ENCODE peak calls at places on chromosome 10, in four cellular contexts. D is testis, L is colonic mucosa, C is tibial artery. H is an unnamed sample.

GRCh38 chr10:83527934-83528333 is 611.4 kb upstream of the GHITM start:
- DNase-seq in C (no peak), L (no peak), D (no peak), H (no peak)

GRCh38 chr10:100670828-100671479 is 74.4 kb upstream of the PAX2 start:
- DNase-seq in D (peak), L (peak), C (no peak), H (peak)

GRCh38 chr10:58373446-58373834 is 11.8 kb upstream of the TFAM start:
- DNase-seq in L (no peak), D (no peak), C (no peak), H (no peak)

GRCh38 chr10:68496072-68496471 is 24.3 kb upstream of the DNA2 start:
- DNase-seq in C (no peak), L (no peak), D (no peak), H (no peak)

GRCh38 chr10:113753020-113753692 is 1.7 kb downstream of the PLEKHS1 start:
- DNase-seq in C (no peak), D (no peak), L (peak), H (no peak)

GRCh38 chr10:46020871-46021553 is 9.4 kb downstream of the NCOA4 start:
- DNase-seq in C (no peak), L (no peak), D (no peak), H (no peak)

GRCh38 chr10:123154943-123155505 is 822 bp downstream of the BUB3 start:
- DNase-seq in D (peak), C (no peak), L (no peak), H (no peak)

GRCh38 chr10:79106251-79106650 is 37.5 kb downstream of the ZMIZ1 start:
- DNase-seq in L (no peak), C (no peak), D (no peak), H (no peak)

GRCh38 chr10:109956454-109957091 is 33.3 kb upstream of the XPNPEP1 start:
- DNase-seq in C (no peak), L (no peak), D (peak), H (no peak)

GRCh38 chr10:28410420-28411135 is 107.7 kb upstream of the MPP7 start:
- DNase-seq in L (no peak), C (no peak), D (no peak), H (no peak)

GRCh38 chr10:70651661-70652060 is 20.6 kb upstream of the ADAMTS14 start:
- DNase-seq in L (no peak), D (no peak), C (no peak), H (no peak)

GRCh38 chr10:45238896-45239295 is 76.5 kb downstream of the OR13A1 start:
- DNase-seq in D (no peak), L (no peak), C (no peak), H (no peak)

GRCh38 chr10:33238643-33239042 is 95.8 kb downstream of the NRP1 start:
- DNase-seq in D (no peak), L (no peak), C (no peak), H (no peak)

GRCh38 chr10:14047431-14047830 is 283.3 kb downstream of the FRMD4A start:
- DNase-seq in C (no peak), D (no peak), L (no peak), H (no peak)

GRCh38 chr10:25300073-25300472 is 125.3 kb downstream of the GPR158 start:
- DNase-seq in C (no peak), L (no peak), D (no peak), H (no peak)

GRCh38 chr10:45373003-45373782 is 823 bp upstream of the ALOX5 start:
- DNase-seq in C (no peak), D (peak), L (no peak), H (no peak)

GRCh38 chr10:119176166-119176565 is 2.4 kb downstream of the PRDX3 start:
- DNase-seq in L (no peak), D (no peak), C (no peak), H (no peak)
- H3K27ac ChIP-seq in L (no peak), D (no peak), C (no peak), H (no peak)

GRCh38 chr10:1166101-1166827 is 110.1 kb downstream of the WDR37 start:
- DNase-seq in C (peak), L (no peak), D (no peak), H (no peak)
- TF ChIP-seq CTCF in C (no peak), L (no peak), D (no peak), H (no peak)

GRCh38 chr10:102802920-102803534 is 34.2 kb downstream of the CYP17A1 start:
- DNase-seq in C (peak), L (no peak), D (no peak), H (peak)
- H3K27ac ChIP-seq in C (peak), L (peak), D (peak), H (peak)

DNA sequence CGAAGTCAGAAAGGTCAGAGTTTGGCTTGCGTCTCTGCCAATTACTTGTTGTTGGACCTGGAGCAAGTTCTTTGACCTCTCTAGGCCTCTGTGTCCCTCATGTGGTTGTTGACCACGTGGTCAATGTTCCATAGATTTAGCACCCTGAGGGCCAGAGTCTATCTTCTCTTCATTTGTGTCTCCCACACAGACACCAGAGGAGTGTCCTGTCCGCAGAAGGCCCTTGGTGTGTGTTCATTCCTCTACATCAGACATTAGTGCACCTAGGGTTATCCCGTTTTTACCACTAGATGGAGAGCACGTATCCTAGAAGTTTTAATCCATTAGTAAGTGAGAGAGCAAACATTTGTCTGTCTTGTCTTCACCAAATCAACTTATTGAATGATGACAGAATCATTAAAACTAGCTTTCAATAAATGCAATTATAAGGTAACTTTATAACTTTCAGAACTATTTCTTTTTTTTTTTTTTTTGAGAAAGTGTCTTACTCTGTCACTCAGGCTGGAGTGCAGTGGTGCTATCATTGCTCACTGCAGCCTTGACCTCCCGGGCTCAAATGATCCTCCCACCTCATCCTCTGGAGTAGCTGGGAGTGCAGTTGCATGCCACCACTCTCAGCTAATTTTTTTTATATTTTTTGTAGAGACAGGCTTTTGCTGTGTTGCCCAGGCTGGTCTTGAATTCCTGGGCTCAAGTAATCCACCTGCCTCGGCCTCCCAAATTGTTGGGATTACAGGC is 122.5 kb upstream of the ANKRD1 start:
- DNase-seq in D (peak), C (no peak), L (no peak), H (peak)
- TF ChIP-seq CTCF in D (peak), C (peak), L (no peak), H (peak)

GRCh38 chr10:77269163-77269562 is 368.4 kb downstream of the KCNMA1 start:
- DNase-seq in D (no peak), L (no peak), C (no peak), H (no peak)
- H3K27ac ChIP-seq in D (no peak), L (no peak), C (peak), H (no peak)

DNA sequence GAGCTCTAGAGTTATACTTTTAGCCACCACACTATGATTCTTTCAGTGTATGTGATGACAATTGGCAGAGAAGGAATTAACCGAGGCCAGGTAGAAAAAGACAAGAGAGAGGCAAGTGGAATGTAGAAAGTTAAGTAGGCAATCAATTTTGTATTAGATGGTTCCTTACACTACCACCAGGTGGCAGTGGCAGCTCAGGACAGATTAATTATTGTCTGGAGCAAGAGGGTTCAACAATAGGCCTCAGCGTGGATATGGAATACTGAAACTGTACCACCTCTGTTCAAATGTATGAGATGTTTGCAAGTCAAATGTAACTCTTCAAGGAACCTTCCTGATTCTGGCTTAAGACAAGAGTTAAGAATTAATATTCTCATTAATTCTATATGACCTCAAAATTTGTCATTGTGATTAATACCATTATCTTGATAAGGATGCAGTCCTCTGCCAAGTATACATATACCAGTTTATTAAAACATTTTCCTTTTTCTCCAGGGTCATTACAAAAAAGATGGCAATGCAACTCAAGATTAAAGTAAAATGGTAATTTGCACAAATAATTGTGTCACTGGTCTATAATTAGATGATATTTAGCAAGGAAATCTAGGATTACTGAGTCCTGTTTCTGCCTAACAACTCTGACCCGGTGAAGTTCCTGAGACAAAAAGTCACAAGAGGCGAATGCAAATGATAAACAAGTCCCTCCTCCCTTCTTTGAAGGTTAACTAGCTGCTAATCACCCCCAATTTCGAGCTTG is 127.7 kb downstream of the MBL2 start:
- DNase-seq in D (peak), C (no peak), L (peak), H (peak)
- TF ChIP-seq CTCF in D (peak), C (peak), L (peak), H (peak)

DNA sequence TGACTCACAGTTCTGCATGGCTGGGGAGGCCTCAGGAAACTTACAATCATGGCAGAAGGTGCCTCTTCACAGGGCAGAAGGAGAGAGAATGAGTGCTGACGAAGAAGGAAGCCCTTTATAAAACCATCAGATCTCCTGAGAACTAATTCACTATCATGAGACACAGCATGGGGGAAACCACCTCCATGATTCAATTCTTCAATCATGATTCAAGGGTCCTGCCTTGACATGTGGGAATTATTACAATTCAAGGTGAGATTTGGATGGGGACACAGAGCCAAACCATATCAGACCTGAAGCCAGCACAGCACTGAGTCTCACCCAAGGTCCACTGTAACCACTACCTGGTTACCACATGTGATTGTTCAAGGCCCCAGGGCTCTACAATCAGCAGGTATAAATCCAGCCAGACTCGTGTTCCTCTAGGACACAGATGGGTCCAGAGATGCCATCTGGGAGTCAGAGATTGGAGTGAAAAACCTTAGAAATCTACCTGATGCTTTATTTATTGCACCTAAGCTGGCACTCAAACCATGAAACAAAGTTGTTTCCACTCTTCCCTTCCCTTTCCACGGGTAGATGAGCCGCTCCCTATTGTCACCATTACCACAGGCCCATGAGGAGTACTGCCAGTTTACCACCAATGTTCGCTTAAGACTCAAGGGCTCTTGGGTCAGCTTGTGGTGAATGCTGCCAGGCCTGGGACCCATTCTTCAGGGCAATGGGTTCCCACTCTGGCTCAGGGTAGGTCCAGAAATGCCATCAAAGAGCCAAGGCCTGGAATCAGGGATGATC is 1061.5 kb downstream of the LRMDA start:
- DNase-seq in C (no peak), L (no peak), D (no peak), H (no peak)
- H3K27ac ChIP-seq in C (peak), L (no peak), D (no peak), H (no peak)

DNA sequence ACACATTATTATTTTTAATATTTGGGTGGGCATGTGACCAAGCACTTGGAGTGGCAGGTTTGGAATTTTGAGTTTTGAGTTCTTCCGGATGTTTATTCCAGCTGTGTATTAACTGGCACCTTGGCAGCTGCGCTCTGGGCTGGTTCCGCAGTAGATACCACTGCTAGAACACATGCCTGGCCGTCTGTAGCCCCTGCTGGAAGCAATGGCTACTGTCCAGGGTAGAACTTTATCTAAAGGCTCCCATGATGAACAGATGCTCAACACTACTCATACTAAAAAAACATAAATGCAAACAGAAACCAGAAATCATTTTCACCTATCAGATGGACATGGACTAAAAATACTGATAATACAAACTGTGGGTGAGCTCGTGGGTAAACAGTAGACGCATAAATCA is 19.4 kb upstream of the SH3PXD2A start:
- DNase-seq in L (no peak), D (no peak), C (no peak), H (no peak)
- TF ChIP-seq CTCF in L (no peak), D (no peak), C (no peak), H (no peak)

H was measured in adrenal gland.